ENCODE peak calls at places on chromosomes 16 and 17, in five cellular contexts. R is esophagus squamous epithelium, O is GM06990, N is spleen, F is mucosa of descending colon. Z is an unnamed sample. For H3K36me3, the result is how much of the 10 kb centered on the place peaks cover.

GRCh38 chr17:7019839-7020519 is 2.9 kb upstream of the BCL6B start:
- DNase-seq in R (no peak), O (no peak), N (peak), F (peak), Z (no peak)

GRCh38 chr16:49011807-49012345 is 269.8 kb downstream of the CBLN1 start:
- DNase-seq in R (no peak), O (no peak), N (no peak), F (no peak), Z (no peak)

GRCh38 chr16:11361751-11362742 is 16.8 kb downstream of the RMI2 start:
- DNase-seq in R (no peak), O (peak), N (peak), F (no peak), Z (no peak)

GRCh38 chr16:14284930-14285541 is 213.9 kb downstream of the MRTFB start:
- DNase-seq in R (no peak), O (peak), N (no peak), F (no peak), Z (no peak)

GRCh38 chr17:55420067-55420775 is 1.4 kb downstream of the MMD start:
- DNase-seq in R (no peak), O (peak), N (no peak), F (no peak), Z (peak)

GRCh38 chr17:35368086-35368824 is 5.2 kb downstream of the SLFN11 start:
- DNase-seq in R (no peak), O (peak), N (no peak), F (no peak), Z (no peak)

GRCh38 chr16:64061621-64062020 is 1060.2 kb downstream of the CDH11 start:
- DNase-seq in R (no peak), O (no peak), N (no peak), F (no peak), Z (no peak)

GRCh38 chr16:52184336-52184735 is 362.6 kb downstream of the TOX3 start:
- DNase-seq in R (no peak), O (no peak), N (no peak), F (no peak), Z (no peak)

GRCh38 chr17:74491645-74492044 is 25.2 kb downstream of the CD300A start:
- DNase-seq in R (no peak), O (no peak), N (no peak), F (no peak), Z (peak)

GRCh38 chr17:49822829-49823228 is 25.0 kb downstream of the TAC4 start:
- DNase-seq in R (no peak), O (no peak), N (no peak), F (no peak), Z (no peak)

GRCh38 chr16:22071352-22071923 is 20.9 kb upstream of the VWA3A start:
- DNase-seq in R (no peak), O (no peak), N (no peak), F (no peak), Z (no peak)

GRCh38 chr16:4882633-4883285 is 35.5 kb downstream of the UBN1 start:
- DNase-seq in R (no peak), O (no peak), N (no peak), F (no peak), Z (no peak)

GRCh38 chr16:71675380-71675779 is 49.1 kb downstream of the PHLPP2 start:
- DNase-seq in R (no peak), O (no peak), N (no peak), F (no peak), Z (no peak)

GRCh38 chr16:10256855-10257641 is 74.8 kb upstream of the GRIN2A start:
- DNase-seq in R (no peak), O (peak), N (peak), F (no peak), Z (peak)

GRCh38 chr17:40556198-40556661 is 9.0 kb downstream of the CCR7 start:
- DNase-seq in R (no peak), O (no peak), N (no peak), F (no peak), Z (no peak)

GRCh38 chr17:38761612-38762011 is 9.1 kb downstream of the PSMB3 start:
- DNase-seq in R (no peak), O (no peak), N (peak), F (no peak), Z (no peak)

GRCh38 chr17:419073-419735 is 66.6 kb upstream of the RPH3AL start:
- DNase-seq in R (no peak), O (no peak), N (no peak), F (peak), Z (peak)

GRCh38 chr17:13420294-13421277 is 181.1 kb downstream of the HS3ST3A1 start:
- DNase-seq in R (no peak), O (no peak), N (no peak), F (no peak), Z (no peak)

GRCh38 chr17:3558603-3559269 is 1.1 kb upstream of the TRPV3 start:
- DNase-seq in R (peak), O (peak), N (peak), F (peak), Z (peak)

GRCh38 chr16:68676113-68676860 is 31.2 kb downstream of the CDH3 start:
- DNase-seq in R (no peak), O (no peak), N (no peak), F (no peak), Z (no peak)

GRCh38 chr17:57084361-57084801 is 665 bp upstream of the AKAP1 start:
- DNase-seq in R (no peak), O (no peak), N (no peak), F (no peak), Z (no peak)

GRCh38 chr16:7332611-7333010 is at the start of gene RBFOX1:
- DNase-seq in R (no peak), O (no peak), N (no peak), F (no peak), Z (no peak)

GRCh38 chr17:44775136-44775837 is 16.5 kb downstream of the ADAM11 start:
- DNase-seq in R (peak), O (peak), N (peak), F (peak), Z (peak)

GRCh38 chr17:78532311-78532710 is 44.9 kb downstream of the DNAH17 start:
- DNase-seq in R (no peak), O (no peak), N (peak), F (no peak), Z (no peak)

GRCh38 chr16:84842516-84843148 is 22.8 kb downstream of the CRISPLD2 start:
- DNase-seq in R (no peak), O (no peak), N (no peak), F (no peak), Z (no peak)

GRCh38 chr16:29126057-29126494 is 141.2 kb downstream of the LAT start:
- DNase-seq in R (no peak), O (no peak), N (peak), F (no peak), Z (peak)

GRCh38 chr17:28946239-28946638 is 5.1 kb downstream of the PHF12 start:
- DNase-seq in R (no peak), O (no peak), N (no peak), F (no peak), Z (no peak)

GRCh38 chr16:58506241-58507194 is 6.6 kb downstream of the NDRG4 start:
- DNase-seq in R (no peak), O (no peak), N (peak), F (no peak), Z (no peak)

DNA sequence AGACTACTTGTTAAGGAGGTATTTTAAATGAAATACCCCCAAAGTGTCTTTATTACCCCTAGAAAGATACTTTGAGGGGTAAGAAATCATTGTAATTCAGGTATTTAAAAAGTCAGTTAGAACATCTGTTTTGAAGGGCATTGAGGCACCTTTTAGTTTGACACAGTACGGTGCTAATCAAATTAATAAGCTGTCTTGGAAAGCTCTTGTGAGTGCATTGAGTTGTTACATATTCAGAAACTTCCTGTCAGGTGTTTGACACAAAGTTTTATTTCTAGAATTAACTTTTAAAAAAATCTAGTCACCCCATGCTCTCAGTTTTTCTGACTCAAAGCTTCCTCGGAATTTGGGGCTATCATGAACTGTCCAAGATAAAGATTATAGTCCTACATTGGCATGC is 4.6 kb downstream of the RBBP6 start:
- DNase-seq in R (no peak), O (no peak), N (no peak), F (no peak), Z (no peak)
- H3K36me3 ChIP-seq in R (under half), O (under half), N (under half), F (under half), Z (under half)

DNA sequence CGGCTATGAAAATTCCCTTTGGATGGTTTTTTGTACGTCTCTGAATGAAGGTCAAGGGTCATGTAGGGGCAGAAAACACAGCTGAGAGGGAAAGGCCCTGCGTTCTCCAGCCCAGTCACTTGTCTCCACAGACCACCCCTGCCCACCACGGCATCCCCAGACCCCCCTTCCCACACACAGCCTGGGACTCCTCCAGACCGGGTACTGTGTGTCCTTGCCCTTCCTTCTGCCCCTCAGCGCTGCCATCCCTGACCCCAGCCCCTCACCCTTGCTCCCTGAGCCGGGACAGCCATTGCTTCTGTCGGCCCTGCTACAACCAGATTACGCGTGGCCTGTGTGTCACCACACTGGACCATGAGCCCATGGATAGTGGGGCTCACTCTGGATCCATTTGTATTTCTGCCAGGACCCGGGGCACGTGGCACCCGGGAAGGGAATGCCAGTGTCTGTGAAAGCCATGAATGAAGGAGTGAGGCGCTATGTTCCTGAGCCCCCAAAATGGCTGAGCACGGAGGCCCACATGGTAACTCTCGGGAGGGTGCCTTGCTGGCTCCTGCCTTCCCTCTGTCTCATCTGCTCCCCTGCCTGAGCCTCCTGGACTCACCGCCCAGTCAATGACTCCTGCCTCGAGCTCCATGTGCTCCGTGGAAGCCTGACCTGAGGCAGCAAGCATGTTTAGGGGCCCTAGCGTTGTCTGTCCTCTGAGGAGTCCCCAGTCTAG is 139.1 kb upstream of the FOXF1 start:
- DNase-seq in R (no peak), O (no peak), N (no peak), F (no peak), Z (no peak)
- H3K36me3 ChIP-seq in R (under half), O (under half), N (under half), F (under half), Z (under half)

DNA sequence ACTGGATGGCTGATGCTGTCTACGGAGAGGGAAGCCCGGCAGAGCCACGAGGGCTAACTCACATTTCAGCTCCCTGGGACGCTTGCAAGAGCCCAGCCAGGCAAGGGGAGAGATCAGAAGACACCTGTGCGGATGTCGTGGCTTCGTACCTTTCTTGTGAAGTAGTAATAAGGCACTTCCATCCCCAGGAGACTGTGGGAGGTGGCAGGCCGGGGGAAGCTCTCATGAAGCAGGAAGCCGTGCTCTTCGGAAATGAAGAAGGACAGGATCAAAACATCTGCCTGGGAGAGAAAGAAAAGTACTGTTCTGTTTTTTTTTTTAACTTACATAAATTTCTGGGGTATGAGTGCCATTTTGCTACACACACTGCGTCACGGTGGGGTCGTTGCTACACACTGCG is 28.4 kb downstream of the TMEM204 start:
- DNase-seq in R (no peak), O (no peak), N (no peak), F (no peak), Z (no peak)
- H3K36me3 ChIP-seq in R (under half), O (under half), N (under half), F (under half), Z (under half)

DNA sequence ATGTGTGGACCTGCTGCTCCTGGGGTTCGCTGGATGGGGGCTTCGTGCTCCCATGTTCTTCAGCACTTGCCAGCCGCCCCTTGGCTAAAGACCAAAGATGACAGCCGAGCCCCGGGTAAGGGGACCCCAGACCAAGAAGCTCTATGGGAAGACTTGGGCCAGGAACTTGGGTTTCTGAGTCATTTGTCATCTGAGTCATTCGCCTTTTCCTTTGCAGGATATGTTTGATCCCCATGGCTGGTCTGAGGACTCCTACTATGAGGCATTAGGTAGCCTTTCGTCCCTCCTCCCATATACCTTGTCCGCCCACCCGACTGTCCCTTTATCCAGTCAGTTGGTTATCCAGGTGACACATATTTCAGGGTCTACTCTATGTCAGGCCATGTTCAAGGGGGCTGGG is 17.7 kb upstream of the ITGB4 start:
- DNase-seq in R (no peak), O (no peak), N (no peak), F (no peak), Z (no peak)
- H3K36me3 ChIP-seq in R (half or more), O (half or more), N (under half), F (under half), Z (half or more)

GRCh38 chr16:30783280-30784109 is 3.5 kb downstream of the ZNF629 start:
- DNase-seq in R (no peak), O (no peak), N (no peak), F (no peak), Z (no peak)
- H3K36me3 ChIP-seq in R (under half), O (under half), N (under half), F (under half), Z (under half)